ENCODE peak calls at places on chromosomes 1 and 21, in five cellular contexts. E is AG04449; K is naive thymus-derived CD4-positive, alpha-beta T cell; A is pancreas; G is brain microvascular endothelial cell. L is an unnamed sample.

GRCh38 chr1:107593436-107594209 is 371.4 kb downstream of the VAV3 start:
- DNase-seq in E (no peak), K (no peak), A (no peak), G (no peak), L (no peak)

GRCh38 chr21:45013271-45013841 is 61.0 kb upstream of the ADARB1 start:
- DNase-seq in E (no peak), K (no peak), A (no peak), G (no peak), L (no peak)

GRCh38 chr1:52534928-52535764 is 17.7 kb downstream of the TUT4 start:
- DNase-seq in E (no peak), K (no peak), A (no peak), G (no peak), L (no peak)

GRCh38 chr1:72282271-72282656 is at the start of gene NEGR1:
- DNase-seq in E (no peak), K (no peak), A (peak; percentile 32), G (peak; percentile 62), L (peak; percentile 38)

GRCh38 chr1:16208270-16208987 is 4.0 kb downstream of the ARHGEF19 start:
- DNase-seq in E (no peak), K (no peak), A (peak; percentile 19), G (peak; percentile 40), L (no peak)

GRCh38 chr1:220786337-220787068 is at the start of gene MTARC1:
- DNase-seq in E (no peak), K (no peak), A (peak; percentile 87), G (no peak), L (no peak)

GRCh38 chr1:164689672-164690655 is 131.0 kb downstream of the PBX1 start:
- DNase-seq in E (no peak), K (no peak), A (no peak), G (no peak), L (no peak)

GRCh38 chr1:1425753-1426495 is 4.8 kb upstream of the ANKRD65 start:
- DNase-seq in E (no peak), K (no peak), A (no peak), G (no peak), L (no peak)

GRCh38 chr1:160189649-160190625 is at the start of gene CASQ1:
- DNase-seq in E (no peak), K (no peak), A (no peak), G (no peak), L (no peak)

GRCh38 chr1:46152021-46152420 is 19.6 kb upstream of the PIK3R3 start:
- DNase-seq in E (peak; percentile 65), K (no peak), A (no peak), G (peak; percentile 60), L (peak; percentile 52)

GRCh38 chr1:117685936-117686806 is 80.3 kb downstream of the TENT5C start:
- DNase-seq in E (no peak), K (no peak), A (no peak), G (no peak), L (no peak)

DNA sequence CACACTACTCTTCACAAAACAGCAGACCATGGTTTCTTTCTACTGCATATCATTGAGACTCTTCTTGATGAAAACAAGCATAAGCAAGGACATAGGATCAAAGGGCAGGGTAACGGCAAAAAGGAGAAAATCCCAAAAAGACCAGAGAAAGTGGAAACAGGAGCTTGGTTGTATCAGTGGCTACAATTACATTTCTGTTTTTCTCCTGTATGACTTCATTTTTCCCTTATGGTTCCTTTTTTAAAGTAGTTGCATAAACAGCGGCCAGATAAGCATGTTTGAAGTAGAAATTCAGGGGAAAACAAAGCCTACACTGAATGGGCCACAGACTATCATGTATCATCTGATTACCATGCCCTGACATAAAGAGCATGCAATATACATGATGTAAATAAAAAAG is 4.6 kb downstream of the EGLN1 start:
- DNase-seq in E (no peak), K (no peak), A (no peak), G (no peak), L (no peak)
- H3K4me3 ChIP-seq in E (peak overlapping the region; percentile 4), K (no peak overlapping the region), A (peak overlapping the region; percentile 74), G (peak overlapping the region; percentile 6), L (peak overlapping the region; percentile 88)

DNA sequence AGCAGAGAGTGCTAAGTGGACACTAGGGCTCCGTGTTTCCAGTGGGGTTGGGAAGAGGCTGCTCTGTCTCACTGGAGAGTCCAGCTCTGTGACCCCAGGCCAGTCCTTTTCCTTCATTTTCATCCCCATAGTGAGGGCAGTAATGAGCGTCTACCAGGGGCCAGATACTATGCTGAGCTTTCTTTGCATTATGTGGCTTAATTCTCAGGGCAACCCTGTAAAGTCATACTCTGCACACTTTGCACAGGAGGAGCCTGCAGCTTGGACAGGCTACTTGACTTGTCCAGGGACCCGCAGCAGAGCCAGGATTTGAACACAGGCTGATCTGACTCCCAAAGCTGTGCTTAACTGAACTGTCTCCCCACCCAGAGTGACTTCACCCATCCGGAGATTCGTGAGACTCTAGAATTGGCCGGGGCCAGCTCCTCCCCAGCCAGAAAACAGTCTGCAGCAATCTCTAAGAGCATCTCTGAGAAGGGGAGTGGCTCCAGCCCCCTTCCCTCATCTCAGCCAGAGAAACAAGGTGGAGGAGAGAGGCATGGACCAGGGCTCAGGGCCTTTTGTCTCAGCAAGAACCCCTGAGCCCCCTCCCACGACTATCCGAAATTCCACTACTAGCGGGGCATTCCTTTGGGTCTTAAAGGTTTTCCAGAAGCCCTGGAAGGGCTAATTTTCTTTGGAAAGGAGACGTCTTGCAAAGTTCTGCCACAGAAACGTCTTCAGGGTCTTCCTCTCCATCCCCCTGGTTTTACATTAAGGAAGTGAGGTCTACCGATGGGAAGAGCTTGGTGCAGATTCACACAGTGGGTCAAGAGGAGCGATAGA is 864 bp upstream of the FNDC5 start:
- DNase-seq in E (no peak), K (no peak), A (peak; percentile 12), G (no peak), L (no peak)
- H3K4me3 ChIP-seq in E (peak overlapping the region; percentile 54), K (no peak overlapping the region), A (peak overlapping the region; percentile 48), G (peak overlapping the region; percentile 47), L (peak overlapping the region; percentile 52)

DNA sequence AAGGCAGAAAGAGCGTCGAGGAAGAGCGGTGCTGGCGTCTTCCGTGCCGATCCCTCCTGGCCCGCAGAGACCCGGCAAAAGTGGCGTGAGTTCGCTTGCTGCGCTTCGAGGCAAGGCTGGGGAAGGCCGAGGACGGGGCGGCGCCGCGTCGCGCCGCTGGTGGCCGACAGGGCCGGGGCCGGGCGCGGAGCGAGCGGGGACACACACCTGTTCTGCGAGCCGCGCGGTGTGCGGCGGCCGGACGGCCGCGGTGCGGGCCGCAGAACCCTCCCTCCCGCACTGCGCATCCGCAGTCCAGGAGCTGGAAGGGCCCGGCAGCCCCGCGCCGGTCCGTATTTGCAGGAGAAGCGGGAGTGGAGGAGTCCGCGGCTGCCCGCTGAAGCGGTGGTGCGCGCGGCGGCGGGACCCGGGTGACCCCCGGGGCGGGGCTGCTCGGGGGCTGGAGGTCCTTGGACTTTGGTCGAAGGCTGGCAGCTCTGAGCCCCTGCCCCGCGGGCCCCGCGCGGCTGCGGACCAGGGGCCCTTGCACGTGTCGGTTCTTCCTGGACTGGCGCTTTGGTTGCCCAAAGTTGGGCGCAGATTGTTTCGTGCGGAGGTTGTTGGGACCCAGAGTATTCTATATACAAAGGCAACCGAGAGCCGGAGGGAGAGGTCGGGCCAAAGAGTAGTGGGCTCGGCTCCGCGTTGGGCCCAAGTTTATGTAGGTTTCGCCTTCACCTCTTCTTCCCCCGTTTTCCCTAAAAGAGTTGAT is 2.5 kb downstream of the RNF220 start:
- DNase-seq in E (no peak), K (no peak), A (no peak), G (no peak), L (no peak)
- H3K4me3 ChIP-seq in E (no peak overlapping the region), K (no peak overlapping the region), A (peak overlapping the region; percentile 39), G (no peak overlapping the region), L (no peak overlapping the region)

DNA sequence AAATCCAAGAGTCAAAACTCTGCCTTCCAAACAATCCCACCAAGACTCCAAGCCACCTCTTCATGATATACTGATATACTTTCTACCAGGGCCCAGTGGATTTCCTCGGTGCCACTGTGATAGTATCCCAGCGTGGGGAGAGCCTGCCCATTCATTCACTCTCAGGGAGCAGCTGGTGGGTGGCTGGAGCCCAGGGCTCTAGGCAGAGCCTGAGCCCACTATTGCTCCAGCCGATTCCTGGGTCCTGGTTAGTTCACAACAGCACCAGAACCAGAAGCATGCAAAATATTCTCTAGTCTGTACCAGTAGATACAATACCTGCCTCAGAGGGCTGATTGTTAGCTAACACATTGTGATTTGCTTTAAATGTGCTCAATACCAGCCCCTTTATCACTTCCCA is 831 bp downstream of the CSRP1 start:
- DNase-seq in E (no peak), K (no peak), A (no peak), G (no peak), L (no peak)
- H3K4me3 ChIP-seq in E (peak overlapping the region; percentile 83), K (peak overlapping the region; percentile 87), A (peak overlapping the region; percentile 74), G (peak overlapping the region; percentile 84), L (peak overlapping the region; percentile 64)

L was measured in skeletal muscle cell.